ENCODE peak calls at places on chromosomes 12 and 14, in eight cellular contexts. P is stimulated activated CD8-positive, alpha-beta memory T cell treated with anti-CD3 and anti-CD28 coated beads, Interleukin-7, amount 100 ng/mL, for 4 hours; Q is neural crest cell; A is left ventricle myocardium inferior; G is A549; L is HS-27A; I is BE2C; U is HEK293T. H is an unnamed sample.

GRCh38 chr12:92593734-92594402 is 108.9 kb upstream of the PLEKHG7 start:
- DNase-seq in G (peak), Q (no peak), P (peak), U (no peak), A (no peak), L (peak), I (no peak), H (no peak)

GRCh38 chr12:43501705-43502104 is 50.3 kb downstream of the ADAMTS20 start:
- DNase-seq in L (no peak), A (no peak), P (no peak), I (no peak), U (peak), G (peak), Q (no peak), H (no peak)

GRCh38 chr12:109714141-109714912 is 702 bp downstream of the FAM222A start:
- DNase-seq in I (peak), G (peak), P (peak), Q (peak), U (peak), L (no peak), A (peak), H (peak)

GRCh38 chr14:100589071-100589759 is 2.0 kb upstream of the BEGAIN start:
- DNase-seq in U (no peak), A (peak), Q (no peak), I (peak), P (no peak), G (no peak), L (no peak), H (no peak)

GRCh38 chr14:64956697-64957412 is 14.3 kb upstream of the GPX2 start:
- DNase-seq in I (no peak), L (no peak), Q (no peak), G (no peak), A (no peak), U (no peak), P (no peak), H (no peak)

GRCh38 chr12:48934312-48934706 is 9.0 kb upstream of the FKBP11 start:
- DNase-seq in U (no peak), P (no peak), G (no peak), Q (no peak), I (no peak), L (no peak), A (no peak), H (no peak)

GRCh38 chr12:107014050-107014449 is 27.1 kb upstream of the MTERF2 start:
- DNase-seq in P (no peak), I (no peak), L (no peak), U (no peak), A (no peak), Q (no peak), G (peak), H (no peak)

GRCh38 chr12:48336564-48336963 is 14.2 kb downstream of the ZNF641 start:
- DNase-seq in U (no peak), A (no peak), L (no peak), P (no peak), I (no peak), G (no peak), Q (no peak), H (no peak)

GRCh38 chr14:101126376-101127130 is 223.0 kb upstream of the RTL1 start:
- DNase-seq in I (no peak), U (no peak), L (no peak), A (no peak), P (no peak), G (no peak), Q (no peak), H (no peak)

GRCh38 chr12:106429043-106429552 is 71.5 kb downstream of the POLR3B start:
- DNase-seq in Q (no peak), I (no peak), U (no peak), G (no peak), P (no peak), L (no peak), A (no peak), H (no peak)

GRCh38 chr14:71414631-71415403 is 507.6 kb downstream of the PCNX1 start:
- DNase-seq in P (no peak), U (no peak), G (no peak), L (no peak), I (no peak), Q (no peak), A (no peak), H (no peak)

GRCh38 chr12:30700216-30700900 is 4.7 kb upstream of the IPO8 start:
- DNase-seq in L (no peak), Q (no peak), P (no peak), G (no peak), A (no peak), U (no peak), I (no peak), H (no peak)